ENCODE peak calls at places on chromosomes 7 and 10, in six cellular contexts. One of them, this sample, is unnamed.

GRCh38 chr10:93406367-93407145 is 75.6 kb downstream of the MYOF start:
- DNase-seq in effector memory CD8-positive, alpha-beta T cell: no peak
- DNase-seq in IMR-90: peak
- DNase-seq in GM12865: no peak
- DNase-seq in RWPE2: no peak
- DNase-seq in A172: no peak
- DNase-seq in this sample: no peak

GRCh38 chr10:27822286-27822685 is 76.7 kb upstream of the MKX start:
- DNase-seq in effector memory CD8-positive, alpha-beta T cell: no peak
- DNase-seq in IMR-90: peak
- DNase-seq in GM12865: no peak
- DNase-seq in RWPE2: no peak
- DNase-seq in A172: peak
- DNase-seq in this sample: no peak

GRCh38 chr10:70782401-70783055 is 2.6 kb downstream of the TBATA start:
- DNase-seq in effector memory CD8-positive, alpha-beta T cell: no peak
- DNase-seq in IMR-90: no peak
- DNase-seq in GM12865: no peak
- DNase-seq in RWPE2: no peak
- DNase-seq in A172: no peak
- DNase-seq in this sample: no peak

GRCh38 chr7:102967798-102968197 is 55.0 kb downstream of the LRRC17 start:
- DNase-seq in effector memory CD8-positive, alpha-beta T cell: no peak
- DNase-seq in IMR-90: peak
- DNase-seq in GM12865: no peak
- DNase-seq in RWPE2: no peak
- DNase-seq in A172: no peak
- DNase-seq in this sample: no peak

GRCh38 chr7:71424166-71424803 is 292.3 kb downstream of the GALNT17 start:
- DNase-seq in effector memory CD8-positive, alpha-beta T cell: no peak
- DNase-seq in IMR-90: no peak
- DNase-seq in GM12865: no peak
- DNase-seq in RWPE2: no peak
- DNase-seq in A172: no peak
- DNase-seq in this sample: no peak

GRCh38 chr10:5963071-5963470 is 14.3 kb downstream of the IL15RA start:
- DNase-seq in effector memory CD8-positive, alpha-beta T cell: no peak
- DNase-seq in IMR-90: no peak
- DNase-seq in GM12865: no peak
- DNase-seq in RWPE2: no peak
- DNase-seq in A172: no peak
- DNase-seq in this sample: peak

GRCh38 chr7:103141753-103142404 is 7.0 kb downstream of the NAPEPLD start:
- DNase-seq in effector memory CD8-positive, alpha-beta T cell: no peak
- DNase-seq in IMR-90: no peak
- DNase-seq in GM12865: peak
- DNase-seq in RWPE2: no peak
- DNase-seq in A172: peak
- DNase-seq in this sample: no peak

GRCh38 chr10:201328-201771 is 66.1 kb downstream of the ZMYND11 start:
- DNase-seq in effector memory CD8-positive, alpha-beta T cell: no peak
- DNase-seq in IMR-90: peak
- DNase-seq in GM12865: no peak
- DNase-seq in RWPE2: no peak
- DNase-seq in A172: peak
- DNase-seq in this sample: no peak

GRCh38 chr7:727806-728460 is 852 bp upstream of the PRKAR1B start:
- DNase-seq in effector memory CD8-positive, alpha-beta T cell: no peak
- DNase-seq in IMR-90: peak
- DNase-seq in GM12865: peak
- DNase-seq in RWPE2: no peak
- DNase-seq in A172: no peak
- DNase-seq in this sample: no peak

GRCh38 chr10:48932831-48933670 is 6.6 kb downstream of the LRRC18 start:
- DNase-seq in effector memory CD8-positive, alpha-beta T cell: no peak
- DNase-seq in IMR-90: no peak
- DNase-seq in GM12865: no peak
- DNase-seq in RWPE2: no peak
- DNase-seq in A172: no peak
- DNase-seq in this sample: no peak

GRCh38 chr10:46227571-46228075 is 59.2 kb upstream of the ANTXRL start:
- DNase-seq in effector memory CD8-positive, alpha-beta T cell: no peak
- DNase-seq in IMR-90: no peak
- DNase-seq in GM12865: no peak
- DNase-seq in RWPE2: no peak
- DNase-seq in A172: no peak
- DNase-seq in this sample: no peak

GRCh38 chr10:115001506-115002381 is 63.7 kb downstream of the TRUB1 start:
- DNase-seq in effector memory CD8-positive, alpha-beta T cell: no peak
- DNase-seq in IMR-90: peak
- DNase-seq in GM12865: peak
- DNase-seq in RWPE2: no peak
- DNase-seq in A172: peak
- DNase-seq in this sample: no peak

GRCh38 chr7:45573636-45574470 is at the start of gene ADCY1:
- DNase-seq in effector memory CD8-positive, alpha-beta T cell: no peak
- DNase-seq in IMR-90: no peak
- DNase-seq in GM12865: peak
- DNase-seq in RWPE2: no peak
- DNase-seq in A172: no peak
- DNase-seq in this sample: peak

GRCh38 chr10:12501851-12502525 is 152.6 kb downstream of the CAMK1D start:
- DNase-seq in effector memory CD8-positive, alpha-beta T cell: no peak
- DNase-seq in IMR-90: no peak
- DNase-seq in GM12865: no peak
- DNase-seq in RWPE2: no peak
- DNase-seq in A172: no peak
- DNase-seq in this sample: no peak

GRCh38 chr7:85184599-85185354 is 2.1 kb downstream of the SEMA3D start:
- DNase-seq in effector memory CD8-positive, alpha-beta T cell: no peak
- DNase-seq in IMR-90: peak
- DNase-seq in GM12865: no peak
- DNase-seq in RWPE2: no peak
- DNase-seq in A172: no peak
- DNase-seq in this sample: no peak

GRCh38 chr10:91552706-91553105 is 80.2 kb downstream of the PPP1R3C start:
- DNase-seq in effector memory CD8-positive, alpha-beta T cell: no peak
- DNase-seq in IMR-90: peak
- DNase-seq in GM12865: no peak
- DNase-seq in RWPE2: no peak
- DNase-seq in A172: no peak
- DNase-seq in this sample: no peak

GRCh38 chr7:44738876-44739665 is 9.6 kb upstream of the ZMIZ2 start:
- DNase-seq in effector memory CD8-positive, alpha-beta T cell: no peak
- DNase-seq in IMR-90: no peak
- DNase-seq in GM12865: no peak
- DNase-seq in RWPE2: no peak
- DNase-seq in A172: no peak
- DNase-seq in this sample: no peak

GRCh38 chr10:31372439-31372838 is 53.4 kb downstream of the ZEB1 start:
- DNase-seq in effector memory CD8-positive, alpha-beta T cell: no peak
- DNase-seq in IMR-90: no peak
- DNase-seq in GM12865: no peak
- DNase-seq in RWPE2: no peak
- DNase-seq in A172: no peak
- DNase-seq in this sample: no peak

GRCh38 chr7:120404042-120404441 is 131.1 kb downstream of the KCND2 start:
- DNase-seq in effector memory CD8-positive, alpha-beta T cell: no peak
- DNase-seq in IMR-90: no peak
- DNase-seq in GM12865: peak
- DNase-seq in RWPE2: no peak
- DNase-seq in A172: no peak
- DNase-seq in this sample: no peak

GRCh38 chr7:41708621-41709358 is 5.9 kb upstream of the INHBA start:
- DNase-seq in effector memory CD8-positive, alpha-beta T cell: no peak
- DNase-seq in IMR-90: peak
- DNase-seq in GM12865: no peak
- DNase-seq in RWPE2: no peak
- DNase-seq in A172: no peak
- DNase-seq in this sample: no peak

GRCh38 chr10:65176994-65177393 is 1655.8 kb downstream of the REEP3 start:
- DNase-seq in effector memory CD8-positive, alpha-beta T cell: no peak
- DNase-seq in IMR-90: no peak
- DNase-seq in GM12865: no peak
- DNase-seq in RWPE2: no peak
- DNase-seq in A172: no peak
- DNase-seq in this sample: no peak

GRCh38 chr7:116166167-116166566 is 44.2 kb upstream of the TES start:
- DNase-seq in effector memory CD8-positive, alpha-beta T cell: no peak
- DNase-seq in IMR-90: peak
- DNase-seq in GM12865: no peak
- DNase-seq in RWPE2: no peak
- DNase-seq in A172: no peak
- DNase-seq in this sample: no peak

GRCh38 chr10:70174058-70174741 is 3.9 kb upstream of the SAR1A start:
- DNase-seq in effector memory CD8-positive, alpha-beta T cell: peak
- DNase-seq in IMR-90: no peak
- DNase-seq in GM12865: peak
- DNase-seq in RWPE2: no peak
- DNase-seq in A172: peak
- DNase-seq in this sample: no peak

GRCh38 chr7:128343554-128344430 is at the start of gene RBM28:
- DNase-seq in effector memory CD8-positive, alpha-beta T cell: peak
- DNase-seq in IMR-90: peak
- DNase-seq in GM12865: peak
- DNase-seq in RWPE2: peak
- DNase-seq in A172: peak
- DNase-seq in this sample: peak

GRCh38 chr7:74280985-74281384 is 8.2 kb upstream of the CLIP2 start:
- DNase-seq in effector memory CD8-positive, alpha-beta T cell: no peak
- DNase-seq in IMR-90: peak
- DNase-seq in GM12865: no peak
- DNase-seq in RWPE2: no peak
- DNase-seq in A172: no peak
- DNase-seq in this sample: no peak

GRCh38 chr10:43939389-43939938 is 290.8 kb upstream of the ZNF32 start:
- DNase-seq in effector memory CD8-positive, alpha-beta T cell: no peak
- DNase-seq in IMR-90: no peak
- DNase-seq in GM12865: no peak
- DNase-seq in RWPE2: no peak
- DNase-seq in A172: no peak
- DNase-seq in this sample: no peak

GRCh38 chr10:36888925-36889573 is 236.3 kb upstream of the ANKRD30A start:
- DNase-seq in effector memory CD8-positive, alpha-beta T cell: no peak
- DNase-seq in IMR-90: peak
- DNase-seq in GM12865: peak
- DNase-seq in RWPE2: no peak
- DNase-seq in A172: peak
- DNase-seq in this sample: peak

GRCh38 chr7:74203157-74203556 is 6.6 kb upstream of the LAT2 start:
- DNase-seq in effector memory CD8-positive, alpha-beta T cell: no peak
- DNase-seq in IMR-90: peak
- DNase-seq in GM12865: peak
- DNase-seq in RWPE2: no peak
- DNase-seq in A172: peak
- DNase-seq in this sample: no peak

GRCh38 chr10:137606-138005 is 2.4 kb downstream of the ZMYND11 start:
- DNase-seq in effector memory CD8-positive, alpha-beta T cell: no peak
- DNase-seq in IMR-90: peak
- DNase-seq in GM12865: no peak
- DNase-seq in RWPE2: no peak
- DNase-seq in A172: peak
- DNase-seq in this sample: no peak

GRCh38 chr7:93566876-93567275 is 7.6 kb downstream of the CALCR start:
- DNase-seq in effector memory CD8-positive, alpha-beta T cell: no peak
- DNase-seq in IMR-90: no peak
- DNase-seq in GM12865: no peak
- DNase-seq in RWPE2: no peak
- DNase-seq in A172: no peak
- DNase-seq in this sample: no peak

GRCh38 chr7:30224511-30225031 is 59.8 kb upstream of the ZNRF2 start:
- DNase-seq in effector memory CD8-positive, alpha-beta T cell: no peak
- DNase-seq in IMR-90: peak
- DNase-seq in GM12865: peak
- DNase-seq in RWPE2: no peak
- DNase-seq in A172: peak
- DNase-seq in this sample: peak

GRCh38 chr10:124741922-124742417 is 2.2 kb downstream of the FAM53B start:
- DNase-seq in effector memory CD8-positive, alpha-beta T cell: no peak
- DNase-seq in IMR-90: no peak
- DNase-seq in GM12865: no peak
- DNase-seq in RWPE2: no peak
- DNase-seq in A172: no peak
- DNase-seq in this sample: no peak

GRCh38 chr10:125008689-125009579 is 67.0 kb downstream of the ZRANB1 start:
- DNase-seq in effector memory CD8-positive, alpha-beta T cell: no peak
- DNase-seq in IMR-90: no peak
- DNase-seq in GM12865: no peak
- DNase-seq in RWPE2: peak
- DNase-seq in A172: no peak
- DNase-seq in this sample: no peak

GRCh38 chr7:28362812-28363211 is 49.5 kb upstream of the CREB5 start:
- DNase-seq in effector memory CD8-positive, alpha-beta T cell: no peak
- DNase-seq in IMR-90: no peak
- DNase-seq in GM12865: peak
- DNase-seq in RWPE2: no peak
- DNase-seq in A172: no peak
- DNase-seq in this sample: no peak

GRCh38 chr7:50682079-50682478 is 100.6 kb downstream of the GRB10 start:
- DNase-seq in effector memory CD8-positive, alpha-beta T cell: no peak
- DNase-seq in IMR-90: no peak
- DNase-seq in GM12865: no peak
- DNase-seq in RWPE2: no peak
- DNase-seq in A172: no peak
- DNase-seq in this sample: no peak

GRCh38 chr7:85426487-85426960 is 239.7 kb upstream of the SEMA3D start:
- DNase-seq in effector memory CD8-positive, alpha-beta T cell: no peak
- DNase-seq in IMR-90: peak
- DNase-seq in GM12865: no peak
- DNase-seq in RWPE2: no peak
- DNase-seq in A172: no peak
- DNase-seq in this sample: no peak

GRCh38 chr7:35250941-35251340 is 3.0 kb downstream of the TBX20 start:
- DNase-seq in effector memory CD8-positive, alpha-beta T cell: no peak
- DNase-seq in IMR-90: no peak
- DNase-seq in GM12865: no peak
- DNase-seq in RWPE2: no peak
- DNase-seq in A172: no peak
- DNase-seq in this sample: no peak

GRCh38 chr7:2661602-2662272 is 26.3 kb upstream of the AMZ1 start:
- DNase-seq in effector memory CD8-positive, alpha-beta T cell: no peak
- DNase-seq in IMR-90: no peak
- DNase-seq in GM12865: no peak
- DNase-seq in RWPE2: no peak
- DNase-seq in A172: no peak
- DNase-seq in this sample: no peak

This sample was measured in GM13977.